ENCODE peak calls at places on chromosomes 12 and 14, in nine cellular contexts. F is tibial nerve, J is MM.1S, W is DND-41, A is neural progenitor cell, H is psoas muscle, D is cardiac muscle cell, N is cardiac fibroblast, U is astrocyte of the cerebellum. B is an unnamed sample.

GRCh38 chr12:132366341-132366861 is 37.0 kb upstream of the GALNT9 start:
- DNase-seq in F (no peak), U (no peak), N (no peak), D (no peak), J (no peak), W (no peak), H (no peak), A (peak; percentile 83), B (no peak)

GRCh38 chr12:45611061-45611460 is 118.4 kb upstream of the ARID2 start:
- DNase-seq in F (no peak), U (no peak), N (no peak), W (no peak), D (no peak), J (no peak), H (no peak), A (no peak), B (no peak)

GRCh38 chr12:96383991-96384390 is 16.2 kb downstream of the CDK17 start:
- DNase-seq in D (no peak), U (peak; percentile 68), H (no peak), N (peak; percentile 73), F (no peak), W (no peak), J (no peak), A (no peak), B (no peak)

GRCh38 chr14:105879867-105880561 is 353.6 kb downstream of the TMEM121 start:
- DNase-seq in J (no peak), N (no peak), W (no peak), H (peak; percentile 5), F (peak; percentile 7), D (no peak), A (no peak), U (no peak), B (no peak)

GRCh38 chr14:92718659-92719058 is 29.8 kb downstream of the LGMN start:
- DNase-seq in A (no peak), J (no peak), H (no peak), F (no peak), D (no peak), U (peak; percentile 62), N (peak; percentile 79), W (no peak), B (no peak)

GRCh38 chr14:99760817-99761216 is 32.4 kb upstream of the EML1 start:
- DNase-seq in H (no peak), J (no peak), F (no peak), N (no peak), U (no peak), W (no peak), D (no peak), A (no peak), B (no peak)

GRCh38 chr12:3273409-3273853 is 196.3 kb downstream of the TSPAN9 start:
- DNase-seq in U (no peak), A (no peak), J (no peak), F (no peak), H (no peak), D (no peak), N (peak; percentile 46), W (no peak), B (no peak)

GRCh38 chr12:122886851-122887816 is 8.8 kb downstream of the VPS37B start:
- DNase-seq in W (peak; percentile 78), F (no peak), N (peak; percentile 70), A (peak; percentile 52), H (no peak), U (peak; percentile 50), J (peak; percentile 86), D (no peak), B (peak; percentile 84)

GRCh38 chr14:35083530-35084150 is 37.6 kb downstream of the FAM177A1 start:
- DNase-seq in U (no peak), N (no peak), F (no peak), W (no peak), D (no peak), A (no peak), H (no peak), J (no peak), B (no peak)

GRCh38 chr14:31921251-31921650 is 155.9 kb upstream of the ARHGAP5 start:
- DNase-seq in W (no peak), H (no peak), D (no peak), A (no peak), J (no peak), U (no peak), N (no peak), F (no peak), B (no peak)

GRCh38 chr14:99430491-99430890 is 50.2 kb downstream of the SETD3 start:
- DNase-seq in N (peak; percentile 11), A (peak; percentile 43), D (peak; percentile 34), W (no peak), F (no peak), H (no peak), U (no peak), J (no peak), B (peak; percentile 28)

GRCh38 chr14:68160779-68161546 is 341.4 kb downstream of the RAD51B start:
- DNase-seq in J (no peak), W (no peak), F (no peak), A (no peak), N (no peak), H (no peak), D (no peak), U (no peak), B (no peak)

GRCh38 chr12:49298160-49298559 is 3.2 kb downstream of the PRPH start:
- DNase-seq in W (no peak), N (no peak), F (no peak), H (no peak), J (no peak), A (no peak), U (no peak), D (no peak), B (peak; percentile 26)

GRCh38 chr14:50312734-50313054 is 570 bp downstream of the DMAC2L start:
- DNase-seq in F (no peak), A (no peak), J (no peak), U (no peak), N (no peak), D (no peak), H (no peak), W (no peak), B (no peak)
- TF ChIP-seq CTCF in F (no peak), A (no peak), J (no peak), U (no peak), N (no peak), D (no peak), H (no peak), W (no peak), B (no peak)

GRCh38 chr14:101118746-101119610 is 215.5 kb upstream of the RTL1 start:
- DNase-seq in A (no peak), H (peak; percentile 12), U (no peak), W (peak; percentile 6), J (no peak), N (no peak), D (no peak), F (peak; percentile 54), B (no peak)

GRCh38 chr14:101121399-101122113 is 218.0 kb upstream of the RTL1 start:
- DNase-seq in J (no peak), H (peak; percentile 6), D (no peak), F (no peak), N (no peak), U (no peak), W (peak; percentile 67), A (no peak), B (no peak)

GRCh38 chr14:101122114-101122854 is 218.8 kb upstream of the RTL1 start:
- DNase-seq in W (no peak), D (no peak), F (no peak), N (no peak), U (no peak), J (no peak), A (no peak), H (peak; percentile 5), B (no peak)

GRCh38 chr14:101119830-101120571 is 216.5 kb upstream of the RTL1 start:
- DNase-seq in W (peak; percentile 34), H (peak; percentile 15), F (no peak), N (no peak), U (no peak), D (no peak), A (peak; percentile 42), J (no peak), B (no peak)

GRCh38 chr14:101120636-101121398 is 217.3 kb upstream of the RTL1 start:
- DNase-seq in F (no peak), J (no peak), H (peak; percentile 45), A (no peak), N (no peak), U (peak; percentile 13), W (peak; percentile 95), D (no peak), B (no peak)
- H3K4me3 ChIP-seq in F (no peak overlapping the region), J (no peak overlapping the region), H (peak overlapping the region; percentile 41), A (no peak overlapping the region), N (no peak overlapping the region), U (no peak overlapping the region), W (peak overlapping the region; percentile 58), D (no peak overlapping the region), B (no peak overlapping the region)

GRCh38 chr14:57268161-57269067 is at the start of the genes AP5M1 and EXOC5:
- DNase-seq in D (peak; percentile 96), H (peak; percentile 92), N (peak; percentile 94), U (peak; percentile 79), A (peak; percentile 97), F (peak; percentile 81), J (peak; percentile 83), W (peak; percentile 94), B (peak; percentile 97)
- TF ChIP-seq CTCF in D (no peak), H (no peak), N (no peak), U (no peak), A (no peak), F (no peak), J (no peak), W (no peak), B (peak; percentile 5)

GRCh38 chr12:53054112-53054878 is 4.4 kb downstream of the TNS2 start:
- DNase-seq in A (peak; percentile 98), J (peak; percentile 96), W (no peak), F (peak; percentile 94), H (peak; percentile 93), U (peak; percentile 71), D (peak; percentile 96), N (peak; percentile 87), B (peak; percentile 92)

GRCh38 chr12:53053223-53054111 is 3.6 kb downstream of the TNS2 start:
- DNase-seq in U (no peak), F (peak; percentile 47), N (peak; percentile 34), D (peak; percentile 37), A (peak; percentile 61), J (peak; percentile 73), H (no peak), W (no peak), B (peak; percentile 47)

GRCh38 chr12:53051881-53052412 is 2.1 kb downstream of the TNS2 start:
- DNase-seq in D (no peak), N (no peak), F (peak; percentile 12), H (no peak), W (no peak), U (no peak), J (no peak), A (no peak), B (no peak)

GRCh38 chr12:53051058-53051880 is 1.4 kb downstream of the TNS2 start:
- DNase-seq in F (peak; percentile 82), W (no peak), N (peak; percentile 89), J (no peak), D (no peak), U (no peak), A (no peak), H (peak; percentile 84), B (no peak)

GRCh38 chr12:53052419-53053222 is 2.8 kb downstream of the TNS2 start:
- DNase-seq in W (no peak), U (peak; percentile 55), H (peak; percentile 92), D (no peak), A (no peak), J (no peak), F (peak; percentile 91), N (peak; percentile 85), B (no peak)
- H3K4me3 ChIP-seq in W (no peak overlapping the region), U (peak overlapping the region; percentile 63), H (peak overlapping the region; percentile 86), D (no peak overlapping the region), A (no peak overlapping the region), J (no peak overlapping the region), F (peak overlapping the region; percentile 77), N (peak overlapping the region; percentile 85), B (no peak overlapping the region)